ENCODE peak calls at places on chromosomes 4 and X, in six cellular contexts. X is AG04450, S is GM23338, Z is GM06990, P is ovary, D is pancreas. I is an unnamed sample.

GRCh38 chr4:55172694-55173287 is 47.4 kb upstream of the KDR start:
- DNase-seq in X (no peak), S (no peak), Z (no peak), P (no peak), D (no peak), I (peak)

GRCh38 chr4:3529363-3529762 is 2.9 kb downstream of the LRPAP1 start:
- DNase-seq in X (no peak), S (no peak), Z (no peak), P (peak), D (peak), I (no peak)

GRCh38 chr4:140300271-140300970 is 73.0 kb upstream of the SCOC start:
- DNase-seq in X (no peak), S (no peak), Z (no peak), P (no peak), D (no peak), I (peak)

GRCh38 chr4:87042986-87043820 is 108.4 kb downstream of the AFF1 start:
- DNase-seq in X (no peak), S (peak), Z (no peak), P (no peak), D (no peak), I (no peak)

GRCh38 chr4:130306566-130306965 is 1210.6 kb downstream of the C4orf33 start:
- DNase-seq in X (no peak), S (peak), Z (no peak), P (no peak), D (no peak), I (no peak)

GRCh38 chr4:37674446-37674845 is 11.7 kb downstream of the RELL1 start:
- DNase-seq in X (no peak), S (no peak), Z (no peak), P (no peak), D (no peak), I (no peak)

GRCh38 chr4:184103755-184104367 is 113.8 kb downstream of the ENPP6 start:
- DNase-seq in X (no peak), S (no peak), Z (no peak), P (no peak), D (no peak), I (no peak)

GRCh38 chr4:646460-646859 is 21.1 kb downstream of the PDE6B start:
- DNase-seq in X (no peak), S (no peak), Z (no peak), P (no peak), D (no peak), I (no peak)

GRCh38 chrX:154046262-154046771 is 26.6 kb upstream of the IRAK1 start:
- DNase-seq in X (peak), S (no peak), Z (no peak), P (peak), D (no peak), I (no peak)

GRCh38 chr4:143559757-143560147 is 46.2 kb downstream of the SMARCA5 start:
- DNase-seq in X (no peak), S (peak), Z (no peak), P (no peak), D (peak), I (no peak)

GRCh38 chr4:112889619-112890294 is 159.7 kb upstream of the ANK2 start:
- DNase-seq in X (no peak), S (no peak), Z (no peak), P (no peak), D (no peak), I (no peak)

GRCh38 chrX:112961981-112962380 is 121.3 kb upstream of the AMOT start:
- DNase-seq in X (no peak), S (no peak), Z (no peak), P (no peak), D (no peak), I (no peak)

GRCh38 chr4:107392951-107393350 is 327.1 kb downstream of the PAPSS1 start:
- DNase-seq in X (no peak), S (no peak), Z (no peak), P (no peak), D (no peak), I (no peak)

GRCh38 chrX:151919610-151920009 is 6.9 kb downstream of the MAGEA4 start:
- DNase-seq in X (no peak), S (no peak), Z (no peak), P (peak), D (no peak), I (no peak)

GRCh38 chrX:24271262-24271661 is 42.6 kb downstream of the SUPT20HL2 start:
- DNase-seq in X (no peak), S (no peak), Z (no peak), P (no peak), D (no peak), I (no peak)

GRCh38 chr4:6910340-6910959 is 824 bp downstream of the TBC1D14 start:
- DNase-seq in X (no peak), S (peak), Z (no peak), P (no peak), D (no peak), I (no peak)

GRCh38 chrX:145003443-145003842 is 243.9 kb upstream of the SPANXN1 start:
- DNase-seq in X (no peak), S (no peak), Z (no peak), P (no peak), D (no peak), I (no peak)

GRCh38 chr4:150961566-150961965 is 53.5 kb downstream of the LRBA start:
- DNase-seq in X (no peak), S (no peak), Z (no peak), P (no peak), D (no peak), I (no peak)

GRCh38 chr4:139557506-139558110 is 1.6 kb upstream of the SETD7 start:
- DNase-seq in X (no peak), S (peak), Z (no peak), P (no peak), D (no peak), I (no peak)

DNA sequence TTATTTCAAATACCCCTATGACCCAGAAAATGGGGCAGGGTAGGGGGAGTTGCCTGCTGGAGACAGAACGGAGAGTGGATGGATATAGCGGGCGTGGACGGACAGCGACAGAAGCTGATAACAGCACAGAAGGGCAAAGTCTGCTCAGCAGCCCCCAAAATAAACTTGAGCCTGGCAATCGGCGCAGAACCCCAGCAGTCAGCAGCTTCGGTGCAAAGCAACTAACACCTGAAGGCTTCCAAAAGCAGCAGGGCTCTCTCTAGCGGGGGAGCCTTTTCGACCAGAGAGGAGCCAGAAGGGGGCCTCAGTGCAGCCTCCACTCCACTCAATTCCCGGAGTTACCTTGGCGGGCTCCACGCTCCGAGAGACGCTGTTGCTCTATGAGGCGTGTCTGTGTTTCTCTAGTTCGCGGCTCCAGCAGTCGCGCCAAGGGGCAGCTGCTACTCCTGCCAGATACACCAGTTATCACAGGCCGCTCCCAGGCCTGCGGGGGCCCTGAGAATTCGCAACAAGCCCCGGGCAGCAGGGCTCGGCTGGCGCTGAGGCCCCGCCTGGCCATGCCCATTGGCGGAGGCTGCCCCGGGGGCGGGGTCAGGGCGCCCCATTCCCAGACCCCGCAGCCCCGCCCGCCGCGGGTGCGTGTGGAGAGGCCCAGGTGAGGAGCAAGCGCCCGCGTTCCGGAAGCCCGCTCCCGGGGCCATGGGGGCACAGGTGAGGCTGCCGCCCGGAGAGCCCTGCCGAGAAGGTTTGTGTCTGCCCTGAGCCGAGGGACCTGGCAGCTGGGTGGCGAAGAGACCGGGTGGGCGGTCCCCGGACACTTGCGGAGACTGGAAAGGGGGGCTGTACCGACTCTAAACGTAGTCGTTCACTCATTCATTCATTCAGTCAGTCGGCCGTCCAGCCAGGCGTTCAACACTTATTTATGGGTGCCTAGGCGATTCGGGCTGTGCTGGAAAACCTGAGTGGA is at the start of the genes CNGA1 and NIPAL1:
- DNase-seq in X (no peak), S (peak), Z (peak), P (peak), D (peak), I (peak)
- TF ChIP-seq CTCF in X (peak), S (peak), Z (peak), P (no peak), D (no peak), I (no peak)

DNA sequence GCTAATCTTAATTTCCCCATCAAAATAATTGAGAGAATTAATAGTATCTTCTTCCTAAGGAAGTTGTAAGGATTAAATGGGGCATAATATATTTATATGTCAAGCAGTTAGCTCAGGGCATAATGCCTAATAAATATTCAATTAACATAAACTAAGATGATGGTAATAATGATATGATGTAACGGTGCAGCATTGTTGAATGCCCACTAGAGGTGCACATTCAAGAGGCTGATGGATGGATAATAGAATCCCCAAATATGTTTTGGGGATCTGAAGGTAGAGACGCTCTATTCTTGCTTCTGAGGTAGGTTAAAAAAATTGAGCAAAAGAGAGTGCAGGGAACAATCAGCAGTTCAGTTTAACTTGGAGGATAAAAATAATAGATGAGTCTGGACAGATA is 37.1 kb downstream of the ATOH1 start:
- DNase-seq in X (no peak), S (no peak), Z (no peak), P (no peak), D (no peak), I (no peak)
- TF ChIP-seq CTCF in X (peak), S (peak), Z (peak), P (no peak), D (no peak), I (no peak)

GRCh38 chr4:169348541-169348940 is 77.8 kb upstream of the SH3RF1 start:
- DNase-seq in X (no peak), S (no peak), Z (no peak), P (no peak), D (no peak), I (no peak)

GRCh38 chr4:169346840-169347239 is 76.1 kb upstream of the SH3RF1 start:
- DNase-seq in X (no peak), S (no peak), Z (no peak), P (no peak), D (no peak), I (no peak)

GRCh38 chr4:169342159-169342865 is 71.6 kb upstream of the SH3RF1 start:
- DNase-seq in X (no peak), S (no peak), Z (no peak), P (no peak), D (no peak), I (no peak)

GRCh38 chr4:169342906-169343560 is 72.3 kb upstream of the SH3RF1 start:
- DNase-seq in X (no peak), S (no peak), Z (no peak), P (no peak), D (no peak), I (no peak)

DNA sequence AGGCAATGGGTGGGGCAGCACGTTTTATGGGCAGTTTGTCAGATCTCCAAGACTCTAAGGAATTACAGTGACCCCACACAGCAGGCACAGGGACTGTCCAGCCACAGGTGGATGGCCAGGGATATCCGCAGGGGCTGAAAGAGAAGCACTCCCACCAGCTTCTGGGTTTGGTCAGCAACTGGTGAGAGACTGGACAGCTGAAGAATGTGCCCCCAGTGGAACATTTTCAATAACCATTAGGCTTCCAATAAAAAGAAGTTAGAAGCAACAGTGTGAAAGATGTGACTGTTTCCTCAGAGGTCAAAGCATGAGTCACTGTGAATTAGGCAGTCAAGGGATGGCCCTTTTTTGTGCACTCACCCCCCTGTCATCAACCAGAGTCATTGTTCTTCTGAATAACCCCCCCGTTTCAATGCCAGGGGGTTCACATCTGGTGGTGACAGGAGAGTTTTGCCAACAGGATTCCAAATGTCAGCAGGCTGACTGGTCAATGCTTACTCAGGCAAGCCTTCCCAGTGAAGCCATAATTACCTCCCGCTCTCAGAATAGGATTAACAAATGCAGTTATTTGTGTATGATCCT is 74.5 kb upstream of the SH3RF1 start:
- DNase-seq in X (no peak), S (no peak), Z (no peak), P (no peak), D (no peak), I (peak)
- TF ChIP-seq CTCF in X (no peak), S (no peak), Z (no peak), P (no peak), D (no peak), I (no peak)

GRCh38 chrX:124103966-124104365 is 142.5 kb downstream of the STAG2 start:
- DNase-seq in X (no peak), S (no peak), Z (no peak), P (no peak), D (no peak), I (no peak)

GRCh38 chrX:124097116-124097515 is 135.6 kb downstream of the STAG2 start:
- DNase-seq in X (no peak), S (no peak), Z (no peak), P (no peak), D (no peak), I (no peak)

GRCh38 chrX:124093222-124093621 is 131.7 kb downstream of the STAG2 start:
- DNase-seq in X (no peak), S (no peak), Z (no peak), P (no peak), D (no peak), I (no peak)

GRCh38 chrX:124098089-124098488 is 136.6 kb downstream of the STAG2 start:
- DNase-seq in X (peak), S (peak), Z (no peak), P (no peak), D (no peak), I (peak)
- TF ChIP-seq CTCF in X (peak), S (no peak), Z (peak), P (no peak), D (peak), I (peak)

DNA sequence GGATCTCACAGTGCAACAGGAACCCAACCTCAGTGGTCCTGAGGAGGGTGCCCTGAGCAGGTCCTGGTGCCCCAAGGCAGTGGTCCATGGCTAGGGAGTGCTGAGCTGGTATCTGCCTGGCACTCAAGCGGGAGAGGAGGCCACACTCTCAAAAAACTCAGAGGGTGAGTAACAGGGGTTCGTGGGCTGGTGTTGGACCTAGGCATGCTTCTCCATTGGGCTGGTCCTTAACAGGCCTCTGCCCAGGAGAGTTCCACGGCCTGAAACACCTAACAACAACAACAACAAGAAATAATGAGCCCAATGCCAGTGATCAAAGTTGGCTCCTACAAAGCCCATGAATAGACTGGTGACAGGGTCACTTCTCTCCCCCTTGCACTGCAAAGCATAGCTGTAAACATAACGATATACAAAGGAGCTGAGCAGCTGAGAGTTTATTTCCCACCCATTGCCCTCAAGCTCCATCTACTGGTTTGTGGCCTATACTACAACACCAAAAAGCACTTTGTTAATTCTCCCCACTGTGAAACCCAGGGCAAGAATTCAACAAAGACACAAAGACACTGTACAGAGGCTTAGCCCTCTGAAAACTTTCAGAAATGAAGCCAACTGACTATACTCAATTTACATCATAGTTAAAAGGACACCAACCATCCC is 736.2 kb upstream of the ADGRL3 start:
- DNase-seq in X (peak), S (peak), Z (no peak), P (no peak), D (no peak), I (no peak)
- TF ChIP-seq CTCF in X (peak), S (peak), Z (peak), P (no peak), D (no peak), I (no peak)